ENCODE peak calls at places on chromosomes 11 and 22, in seven cellular contexts. One of them, this sample, is unnamed.
A peak's percentile ranks its signal among the peaks of the same experiment; 100 is the strongest.

GRCh38 chr11:96337541-96338530 is 5.2 kb downstream of the MAML2 start:
- DNase-seq in astrocyte of the cerebellum: no peak
- DNase-seq in fibroblast of pulmonary artery: peak; percentile 55
- DNase-seq in left lung: no peak
- DNase-seq in cardiac fibroblast: peak; percentile 61
- DNase-seq in retinal pigment epithelial cell: no peak
- DNase-seq in IMR-90: peak; percentile 60
- DNase-seq in this sample: no peak

GRCh38 chr11:87405356-87405755 is 367.6 kb downstream of the TMEM135 start:
- DNase-seq in astrocyte of the cerebellum: no peak
- DNase-seq in fibroblast of pulmonary artery: no peak
- DNase-seq in left lung: no peak
- DNase-seq in cardiac fibroblast: no peak
- DNase-seq in retinal pigment epithelial cell: no peak
- DNase-seq in IMR-90: no peak
- DNase-seq in this sample: no peak

GRCh38 chr11:69321877-69322350 is 28.0 kb downstream of the MYEOV start:
- DNase-seq in astrocyte of the cerebellum: peak; percentile 64
- DNase-seq in fibroblast of pulmonary artery: peak; percentile 83
- DNase-seq in left lung: no peak
- DNase-seq in cardiac fibroblast: peak; percentile 65
- DNase-seq in retinal pigment epithelial cell: no peak
- DNase-seq in IMR-90: peak; percentile 96
- DNase-seq in this sample: peak; percentile 63

GRCh38 chr11:92845390-92846185 is 123.9 kb upstream of the MTNR1B start:
- DNase-seq in astrocyte of the cerebellum: no peak
- DNase-seq in fibroblast of pulmonary artery: no peak
- DNase-seq in left lung: no peak
- DNase-seq in cardiac fibroblast: no peak
- DNase-seq in retinal pigment epithelial cell: no peak
- DNase-seq in IMR-90: no peak
- DNase-seq in this sample: no peak

GRCh38 chr22:40322061-40322460 is 24.2 kb upstream of the ADSL start:
- DNase-seq in astrocyte of the cerebellum: no peak
- DNase-seq in fibroblast of pulmonary artery: no peak
- DNase-seq in left lung: no peak
- DNase-seq in cardiac fibroblast: no peak
- DNase-seq in retinal pigment epithelial cell: no peak
- DNase-seq in IMR-90: peak; percentile 50
- DNase-seq in this sample: no peak

GRCh38 chr11:122656631-122657101 is 1.1 kb downstream of the UBASH3B start:
- DNase-seq in astrocyte of the cerebellum: no peak
- DNase-seq in fibroblast of pulmonary artery: peak; percentile 27
- DNase-seq in left lung: peak; percentile 63
- DNase-seq in cardiac fibroblast: peak; percentile 30
- DNase-seq in retinal pigment epithelial cell: peak; percentile 21
- DNase-seq in IMR-90: peak; percentile 56
- DNase-seq in this sample: no peak

GRCh38 chr22:20444325-20444724 is 6.7 kb upstream of the SCARF2 start:
- DNase-seq in astrocyte of the cerebellum: no peak
- DNase-seq in fibroblast of pulmonary artery: no peak
- DNase-seq in left lung: no peak
- DNase-seq in cardiac fibroblast: no peak
- DNase-seq in retinal pigment epithelial cell: no peak
- DNase-seq in IMR-90: no peak
- DNase-seq in this sample: no peak

GRCh38 chr22:39674536-39674935 is 104.0 kb downstream of the CACNA1I start:
- DNase-seq in astrocyte of the cerebellum: no peak
- DNase-seq in fibroblast of pulmonary artery: no peak
- DNase-seq in left lung: no peak
- DNase-seq in cardiac fibroblast: no peak
- DNase-seq in retinal pigment epithelial cell: no peak
- DNase-seq in IMR-90: peak; percentile 26
- DNase-seq in this sample: no peak

GRCh38 chr11:66856496-66857233 is at the start of gene LRFN4:
- DNase-seq in astrocyte of the cerebellum: no peak
- DNase-seq in fibroblast of pulmonary artery: no peak
- DNase-seq in left lung: peak; percentile 56
- DNase-seq in cardiac fibroblast: no peak
- DNase-seq in retinal pigment epithelial cell: no peak
- DNase-seq in IMR-90: no peak
- DNase-seq in this sample: no peak

GRCh38 chr22:18083406-18083805 is 5.6 kb downstream of the PEX26 start:
- DNase-seq in astrocyte of the cerebellum: no peak
- DNase-seq in fibroblast of pulmonary artery: no peak
- DNase-seq in left lung: no peak
- DNase-seq in cardiac fibroblast: no peak
- DNase-seq in retinal pigment epithelial cell: no peak
- DNase-seq in IMR-90: no peak
- DNase-seq in this sample: no peak

GRCh38 chr11:76232026-76232665 is 25.8 kb upstream of the WNT11 start:
- DNase-seq in astrocyte of the cerebellum: no peak
- DNase-seq in fibroblast of pulmonary artery: no peak
- DNase-seq in left lung: no peak
- DNase-seq in cardiac fibroblast: no peak
- DNase-seq in retinal pigment epithelial cell: no peak
- DNase-seq in IMR-90: no peak
- DNase-seq in this sample: no peak

GRCh38 chr11:125345706-125346561 is 150.1 kb downstream of the FEZ1 start:
- DNase-seq in astrocyte of the cerebellum: peak; percentile 89
- DNase-seq in fibroblast of pulmonary artery: peak; percentile 87
- DNase-seq in left lung: peak; percentile 49
- DNase-seq in cardiac fibroblast: peak; percentile 92
- DNase-seq in retinal pigment epithelial cell: no peak
- DNase-seq in IMR-90: peak; percentile 67
- DNase-seq in this sample: no peak
- H3K4me3 ChIP-seq in astrocyte of the cerebellum: no peak overlapping the region
- H3K4me3 ChIP-seq in fibroblast of pulmonary artery: no peak overlapping the region
- H3K4me3 ChIP-seq in left lung: no peak overlapping the region
- H3K4me3 ChIP-seq in cardiac fibroblast: no peak overlapping the region
- H3K4me3 ChIP-seq in retinal pigment epithelial cell: no peak overlapping the region
- H3K4me3 ChIP-seq in IMR-90: no peak overlapping the region
- H3K4me3 ChIP-seq in this sample: no peak overlapping the region

GRCh38 chr11:28679795-28680194 is 571.6 kb downstream of the METTL15 start:
- DNase-seq in astrocyte of the cerebellum: peak; percentile 46
- DNase-seq in fibroblast of pulmonary artery: peak; percentile 65
- DNase-seq in left lung: no peak
- DNase-seq in cardiac fibroblast: peak; percentile 52
- DNase-seq in retinal pigment epithelial cell: no peak
- DNase-seq in IMR-90: peak; percentile 88
- DNase-seq in this sample: peak; percentile 77
- TF ChIP-seq CTCF in astrocyte of the cerebellum: no peak
- TF ChIP-seq CTCF in fibroblast of pulmonary artery: no peak
- TF ChIP-seq CTCF in left lung: no peak
- TF ChIP-seq CTCF in cardiac fibroblast: no peak
- TF ChIP-seq CTCF in retinal pigment epithelial cell: no peak
- TF ChIP-seq CTCF in IMR-90: no peak
- TF ChIP-seq CTCF in this sample: no peak

GRCh38 chr11:78688460-78688859 is 113.8 kb upstream of the NARS2 start:
- DNase-seq in astrocyte of the cerebellum: no peak
- DNase-seq in fibroblast of pulmonary artery: no peak
- DNase-seq in left lung: no peak
- DNase-seq in cardiac fibroblast: no peak
- DNase-seq in retinal pigment epithelial cell: no peak
- DNase-seq in IMR-90: no peak
- DNase-seq in this sample: no peak

GRCh38 chr11:78685156-78685555 is 110.5 kb upstream of the NARS2 start:
- DNase-seq in astrocyte of the cerebellum: no peak
- DNase-seq in fibroblast of pulmonary artery: no peak
- DNase-seq in left lung: no peak
- DNase-seq in cardiac fibroblast: no peak
- DNase-seq in retinal pigment epithelial cell: no peak
- DNase-seq in IMR-90: no peak
- DNase-seq in this sample: no peak

GRCh38 chr11:78689558-78690153 is 115.0 kb upstream of the NARS2 start:
- DNase-seq in astrocyte of the cerebellum: no peak
- DNase-seq in fibroblast of pulmonary artery: no peak
- DNase-seq in left lung: no peak
- DNase-seq in cardiac fibroblast: no peak
- DNase-seq in retinal pigment epithelial cell: no peak
- DNase-seq in IMR-90: no peak
- DNase-seq in this sample: no peak

GRCh38 chr11:78683774-78684173 is 109.1 kb upstream of the NARS2 start:
- DNase-seq in astrocyte of the cerebellum: no peak
- DNase-seq in fibroblast of pulmonary artery: no peak
- DNase-seq in left lung: no peak
- DNase-seq in cardiac fibroblast: no peak
- DNase-seq in retinal pigment epithelial cell: no peak
- DNase-seq in IMR-90: no peak
- DNase-seq in this sample: no peak

DNA sequence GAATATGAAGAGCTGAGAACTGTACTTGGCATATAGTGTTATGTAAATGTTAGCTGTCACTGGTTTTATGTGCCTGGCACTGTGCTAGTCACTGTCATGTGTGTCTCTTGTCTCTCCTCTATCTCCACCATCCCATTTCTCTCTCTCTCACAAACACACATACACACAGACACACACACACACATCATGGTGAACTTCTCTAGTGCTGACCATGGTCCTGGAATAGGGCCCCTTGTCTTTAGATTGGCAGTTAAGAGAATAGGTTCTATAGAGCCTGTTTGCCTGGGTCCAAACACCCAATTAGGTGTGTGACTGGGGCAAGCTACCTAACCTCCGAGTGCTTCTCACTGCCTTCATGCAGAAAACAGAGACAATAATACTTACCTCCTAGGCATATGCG is 109.7 kb upstream of the NARS2 start:
- DNase-seq in astrocyte of the cerebellum: no peak
- DNase-seq in fibroblast of pulmonary artery: peak; percentile 13
- DNase-seq in left lung: no peak
- DNase-seq in cardiac fibroblast: peak; percentile 1
- DNase-seq in retinal pigment epithelial cell: no peak
- DNase-seq in IMR-90: peak; percentile 11
- DNase-seq in this sample: no peak
- H3K4me3 ChIP-seq in astrocyte of the cerebellum: no peak overlapping the region
- H3K4me3 ChIP-seq in fibroblast of pulmonary artery: no peak overlapping the region
- H3K4me3 ChIP-seq in left lung: no peak overlapping the region
- H3K4me3 ChIP-seq in cardiac fibroblast: no peak overlapping the region
- H3K4me3 ChIP-seq in retinal pigment epithelial cell: no peak overlapping the region
- H3K4me3 ChIP-seq in IMR-90: no peak overlapping the region
- H3K4me3 ChIP-seq in this sample: no peak overlapping the region

GRCh38 chr11:8354622-8355417 is 91.1 kb upstream of the LMO1 start:
- DNase-seq in astrocyte of the cerebellum: no peak
- DNase-seq in fibroblast of pulmonary artery: no peak
- DNase-seq in left lung: no peak
- DNase-seq in cardiac fibroblast: no peak
- DNase-seq in retinal pigment epithelial cell: no peak
- DNase-seq in IMR-90: no peak
- DNase-seq in this sample: no peak
- TF ChIP-seq CTCF in astrocyte of the cerebellum: no peak
- TF ChIP-seq CTCF in fibroblast of pulmonary artery: no peak
- TF ChIP-seq CTCF in left lung: no peak
- TF ChIP-seq CTCF in cardiac fibroblast: no peak
- TF ChIP-seq CTCF in retinal pigment epithelial cell: peak; percentile 38
- TF ChIP-seq CTCF in IMR-90: no peak
- TF ChIP-seq CTCF in this sample: no peak

GRCh38 chr11:57181678-57182305 is at the start of gene LRRC55:
- DNase-seq in astrocyte of the cerebellum: no peak
- DNase-seq in fibroblast of pulmonary artery: no peak
- DNase-seq in left lung: no peak
- DNase-seq in cardiac fibroblast: no peak
- DNase-seq in retinal pigment epithelial cell: no peak
- DNase-seq in IMR-90: no peak
- DNase-seq in this sample: no peak
- H3K4me3 ChIP-seq in astrocyte of the cerebellum: no peak within 1 kb of the TSS
- H3K4me3 ChIP-seq in fibroblast of pulmonary artery: no peak within 1 kb of the TSS
- H3K4me3 ChIP-seq in left lung: no peak within 1 kb of the TSS
- H3K4me3 ChIP-seq in cardiac fibroblast: no peak within 1 kb of the TSS
- H3K4me3 ChIP-seq in retinal pigment epithelial cell: no peak within 1 kb of the TSS
- H3K4me3 ChIP-seq in IMR-90: no peak within 1 kb of the TSS
- H3K4me3 ChIP-seq in this sample: no peak within 1 kb of the TSS

DNA sequence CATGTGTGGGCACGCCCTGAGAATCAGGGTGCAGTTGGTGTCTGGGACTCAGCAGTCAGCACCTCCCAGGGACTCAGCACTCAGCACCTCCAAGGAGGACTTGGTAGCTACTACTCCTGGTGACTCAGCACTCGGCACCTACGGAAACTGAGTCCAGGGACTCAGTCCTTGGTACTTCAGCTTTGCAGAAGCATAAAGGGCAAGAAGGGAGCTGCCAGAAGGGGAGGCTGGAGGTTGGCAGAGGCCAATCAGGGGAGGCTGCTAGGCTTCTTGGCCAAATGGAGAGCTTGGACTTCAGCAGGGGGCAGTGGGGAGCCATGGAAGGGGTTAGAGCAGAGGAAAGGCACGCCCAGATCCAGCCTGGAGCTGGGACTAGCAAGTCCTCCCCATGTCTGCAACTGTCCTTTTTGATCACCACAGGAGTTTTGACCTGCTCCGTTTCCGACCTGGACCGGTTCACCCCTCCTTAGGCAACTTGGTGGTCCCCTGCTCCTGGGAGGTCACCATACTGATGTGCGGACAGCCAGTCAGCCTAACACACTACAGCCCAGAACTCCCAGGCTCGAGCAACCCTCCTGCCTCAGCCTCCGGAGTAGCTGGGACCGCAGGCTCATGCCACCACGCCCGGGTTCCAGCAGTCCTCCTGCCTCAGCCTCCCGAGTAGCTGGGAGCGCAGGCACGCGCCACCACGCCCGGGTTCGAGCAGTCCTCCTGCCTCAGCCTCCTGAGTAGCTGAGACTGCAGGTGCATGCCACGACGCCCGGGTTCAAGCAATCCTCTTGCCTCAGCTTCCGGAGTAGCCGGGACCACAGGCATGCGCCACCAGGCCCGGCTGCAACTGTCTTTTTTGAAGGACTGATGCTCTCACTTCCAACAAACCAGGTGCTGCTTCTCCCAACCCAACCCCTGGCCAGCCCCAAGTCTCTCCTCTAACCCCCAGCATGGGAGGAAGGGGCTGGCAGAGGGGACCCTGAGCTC is 1.5 kb downstream of the ANO9 start:
- DNase-seq in astrocyte of the cerebellum: no peak
- DNase-seq in fibroblast of pulmonary artery: peak; percentile 45
- DNase-seq in left lung: no peak
- DNase-seq in cardiac fibroblast: peak; percentile 49
- DNase-seq in retinal pigment epithelial cell: no peak
- DNase-seq in IMR-90: no peak
- DNase-seq in this sample: no peak
- TF ChIP-seq CTCF in astrocyte of the cerebellum: no peak
- TF ChIP-seq CTCF in fibroblast of pulmonary artery: peak; percentile 37
- TF ChIP-seq CTCF in left lung: no peak
- TF ChIP-seq CTCF in cardiac fibroblast: peak; percentile 21
- TF ChIP-seq CTCF in retinal pigment epithelial cell: peak; percentile 30
- TF ChIP-seq CTCF in IMR-90: peak; percentile 15
- TF ChIP-seq CTCF in this sample: no peak